ENCODE peak calls at places on chromosomes 5 and 9, in eight cellular contexts. R is T follicular helper cell; W is tibial artery; E is mammary epithelial cell; Z is NCI-H460; F is suprapubic skin; S is colonic mucosa; B is activated CD4-positive, alpha-beta T cell treated with anti-CD3 and anti-CD28 coated beads for 36 hours. P is an unnamed sample.

GRCh38 chr5:116553366-116553765 is 21.3 kb downstream of the SEMA6A start:
- DNase-seq in B (no peak), W (no peak), Z (no peak), F (no peak), R (no peak), S (no peak), E (no peak), P (no peak)

GRCh38 chr5:2836133-2836532 is 84.7 kb upstream of the IRX2 start:
- DNase-seq in F (no peak), Z (no peak), S (no peak), R (no peak), B (no peak), W (no peak), E (no peak), P (no peak)

GRCh38 chr5:103424453-103425205 is 138.0 kb downstream of the NUDT12 start:
- DNase-seq in W (no peak), B (no peak), F (no peak), Z (no peak), S (no peak), R (no peak), E (no peak), P (no peak)

GRCh38 chr9:104108315-104108714 is 14.2 kb downstream of the SMC2 start:
- DNase-seq in S (no peak), F (no peak), E (no peak), B (no peak), R (no peak), Z (no peak), W (no peak), P (no peak)

GRCh38 chr9:93984860-93985259 is 29.7 kb upstream of the BARX1 start:
- DNase-seq in B (no peak), R (no peak), S (no peak), W (no peak), F (no peak), Z (no peak), E (no peak), P (no peak)

GRCh38 chr9:93295456-93296076 is 111.6 kb downstream of the WNK2 start:
- DNase-seq in R (no peak), F (no peak), E (no peak), S (peak), W (peak), Z (no peak), B (peak), P (no peak)

GRCh38 chr9:14238518-14238917 is 75.4 kb downstream of the NFIB start:
- DNase-seq in S (no peak), W (no peak), R (no peak), B (no peak), F (no peak), Z (peak), E (peak), P (no peak)

GRCh38 chr5:79109527-79110492 is 1.8 kb upstream of the BHMT start:
- DNase-seq in Z (peak), B (peak), S (peak), R (peak), F (no peak), W (no peak), E (no peak), P (peak)

GRCh38 chr9:88522360-88522759 is 12.6 kb upstream of the NXNL2 start:
- DNase-seq in Z (no peak), E (no peak), W (no peak), R (no peak), S (no peak), B (no peak), F (no peak), P (no peak)

GRCh38 chr5:135194573-135195266 is 160.7 kb upstream of the PITX1 start:
- DNase-seq in W (no peak), F (no peak), Z (no peak), E (no peak), B (no peak), R (no peak), S (no peak), P (no peak)

GRCh38 chr9:1366300-1366699 is 316.1 kb downstream of the DMRT2 start:
- DNase-seq in Z (no peak), W (no peak), R (no peak), B (no peak), E (no peak), S (no peak), F (no peak), P (no peak)

GRCh38 chr5:1222621-1223277 is 2.4 kb upstream of the SLC6A18 start:
- DNase-seq in S (no peak), W (no peak), R (no peak), B (no peak), E (no peak), Z (no peak), F (no peak), P (no peak)

P was measured in psoas muscle.